ENCODE peak calls at places on chromosomes 4 and X, in four cellular contexts. E is HFFc6, M is progenitor cell of endocrine pancreas, D is foreskin fibroblast. F is an unnamed sample.

GRCh38 chr4:156581693-156582092 is 389.9 kb downstream of the PDGFC start:
- DNase-seq in D (peak; percentile 20), E (no peak), M (no peak), F (no peak)

GRCh38 chr4:120694973-120695372 is 227.6 kb downstream of the PRDM5 start:
- DNase-seq in E (peak; percentile 56), D (peak; percentile 89), M (no peak), F (no peak)

GRCh38 chr4:37453004-37453360 is 208.4 kb downstream of the NWD2 start:
- DNase-seq in M (peak; percentile 17), E (peak; percentile 39), D (peak; percentile 32), F (no peak)

GRCh38 chr4:108219998-108220397 is 51.3 kb upstream of the LEF1 start:
- DNase-seq in E (no peak), M (no peak), D (no peak), F (no peak)

GRCh38 chrX:13775837-13776236 is 41.1 kb downstream of the GPM6B start:
- DNase-seq in M (no peak), E (no peak), D (no peak), F (no peak)

GRCh38 chrX:25726539-25726938 is 411.6 kb upstream of the MAGEB18 start:
- DNase-seq in M (no peak), D (peak; percentile 16), E (no peak), F (no peak)

GRCh38 chr4:87118826-87119225 is 101.6 kb downstream of the KLHL8 start:
- DNase-seq in M (no peak), E (peak; percentile 34), D (peak; percentile 29), F (no peak)

GRCh38 chr4:121690001-121690400 is 6.8 kb downstream of the ANXA5 start:
- DNase-seq in M (no peak), E (peak; percentile 59), D (peak; percentile 58), F (no peak)

GRCh38 chr4:11428701-11429571 is at the start of gene HS3ST1:
- DNase-seq in M (peak; percentile 70), D (peak; percentile 48), E (no peak), F (no peak)

GRCh38 chr4:182746876-182747275 is 170.3 kb downstream of the DCTD start:
- DNase-seq in D (no peak), E (no peak), M (no peak), F (no peak)

GRCh38 chr4:12975511-12975910 is 508.6 kb downstream of the RAB28 start:
- DNase-seq in E (no peak), D (no peak), M (no peak), F (no peak)

GRCh38 chr4:4200624-4201023 is 26.1 kb downstream of the OTOP1 start:
- DNase-seq in E (peak; percentile 23), D (no peak), M (no peak), F (no peak)

GRCh38 chrX:320126-320783 is 1.7 kb upstream of the GTPBP6 start:
- DNase-seq in E (no peak), D (peak; percentile 50), M (no peak), F (no peak)

GRCh38 chrX:84153538-84153937 is 34.5 kb downstream of the RPS6KA6 start:
- DNase-seq in M (no peak), D (no peak), E (no peak), F (no peak)

GRCh38 chr4:65383589-65384305 is 286.5 kb downstream of the EPHA5 start:
- DNase-seq in D (no peak), M (no peak), E (no peak), F (no peak)

GRCh38 chrX:122091571-122091970 is 1044.2 kb downstream of the GLUD2 start:
- DNase-seq in E (no peak), M (no peak), D (no peak), F (no peak)

GRCh38 chr4:135371137-135371536 is 1169.5 kb upstream of the PABPC4L start:
- DNase-seq in E (no peak), M (no peak), D (no peak), F (no peak)

GRCh38 chrX:45758738-45759397 is 558.2 kb upstream of the DIPK2B start:
- DNase-seq in M (no peak), D (peak; percentile 66), E (no peak), F (no peak)

GRCh38 chr4:5750052-5750950 is 39.3 kb downstream of the EVC start:
- DNase-seq in E (peak; percentile 85), D (peak; percentile 89), M (no peak), F (no peak)

GRCh38 chrX:49106930-49107329 is 16.6 kb downstream of the GPKOW start:
- DNase-seq in E (peak; percentile 52), D (peak; percentile 67), M (no peak), F (peak; percentile 4)

GRCh38 chrX:130719399-130719798 is 183.6 kb downstream of the ENOX2 start:
- DNase-seq in E (no peak), M (no peak), D (no peak), F (no peak)

GRCh38 chr4:105291920-105292319 is 145.2 kb downstream of the TET2 start:
- DNase-seq in E (no peak), D (no peak), M (no peak), F (no peak)

GRCh38 chrX:48711162-48711928 is 14.8 kb downstream of the SUV39H1 start:
- DNase-seq in M (no peak), E (no peak), D (no peak), F (no peak)

GRCh38 chr4:155761916-155762315 is 3.1 kb downstream of the GUCY1B1 start:
- DNase-seq in D (no peak), E (no peak), M (no peak), F (no peak)

GRCh38 chr4:42104521-42104920 is 47.9 kb downstream of the BEND4 start:
- DNase-seq in M (no peak), E (no peak), D (peak; percentile 61), F (no peak)

GRCh38 chrX:153829549-153829798 is 870 bp downstream of the PDZD4 start:
- DNase-seq in M (no peak), E (no peak), D (no peak), F (no peak)

GRCh38 chrX:40243699-40244098 is 145.9 kb upstream of the BCOR start:
- DNase-seq in D (peak; percentile 35), M (no peak), E (no peak), F (no peak)

GRCh38 chrX:131783555-131784338 is 239.4 kb upstream of the STK26 start:
- DNase-seq in D (peak; percentile 16), E (no peak), M (no peak), F (peak; percentile 77)

GRCh38 chr4:117385531-117385930 is 300.2 kb upstream of the TRAM1L1 start:
- DNase-seq in M (no peak), D (peak; percentile 12), E (no peak), F (no peak)

GRCh38 chrX:134074151-134074550 is 88.8 kb upstream of the GPC3 start:
- DNase-seq in E (no peak), D (no peak), M (no peak), F (no peak)

GRCh38 chr4:1409806-1410425 is 3.7 kb upstream of the NKX1-1 start:
- DNase-seq in E (no peak), M (no peak), D (no peak), F (no peak)

GRCh38 chr4:105605493-105605892 is 53.1 kb downstream of the ARHGEF38 start:
- DNase-seq in M (no peak), E (no peak), D (peak; percentile 5), F (no peak)

GRCh38 chrX:152989292-152989658 is 4.6 kb downstream of the PNMA5 start:
- DNase-seq in M (no peak), D (peak; percentile 27), E (no peak), F (no peak)

GRCh38 chrX:139882299-139882698 is 50.6 kb downstream of the ATP11C start:
- DNase-seq in D (peak; percentile 13), M (no peak), E (no peak), F (no peak)

GRCh38 chrX:20594985-20595384 is 328.3 kb upstream of the RPS6KA3 start:
- DNase-seq in M (no peak), D (peak; percentile 1), E (no peak), F (no peak)

GRCh38 chrX:150334998-150335397 is 28.1 kb upstream of the MAMLD1 start:
- DNase-seq in D (no peak), E (no peak), M (no peak), F (no peak)

GRCh38 chr4:54085284-54085683 is 14.7 kb upstream of the GSX2 start:
- DNase-seq in M (no peak), D (peak; percentile 95), E (peak; percentile 81), F (no peak)

GRCh38 chr4:139633661-139634060 is 32.0 kb upstream of the MGST2 start:
- DNase-seq in D (peak; percentile 57), M (no peak), E (peak; percentile 10), F (no peak)
- TF ChIP-seq CTCF in D (peak; percentile 34), M (peak; percentile 54), E (peak; percentile 61), F (peak; percentile 67)

GRCh38 chr4:32778025-32778424 is 2057.9 kb downstream of the PCDH7 start:
- DNase-seq in M (no peak), E (no peak), D (no peak), F (no peak)

GRCh38 chr4:32778938-32779337 is 2058.8 kb downstream of the PCDH7 start:
- DNase-seq in D (no peak), E (no peak), M (no peak), F (no peak)

GRCh38 chr4:32776435-32777203 is 2056.4 kb downstream of the PCDH7 start:
- DNase-seq in E (no peak), D (no peak), M (no peak), F (no peak)

DNA sequence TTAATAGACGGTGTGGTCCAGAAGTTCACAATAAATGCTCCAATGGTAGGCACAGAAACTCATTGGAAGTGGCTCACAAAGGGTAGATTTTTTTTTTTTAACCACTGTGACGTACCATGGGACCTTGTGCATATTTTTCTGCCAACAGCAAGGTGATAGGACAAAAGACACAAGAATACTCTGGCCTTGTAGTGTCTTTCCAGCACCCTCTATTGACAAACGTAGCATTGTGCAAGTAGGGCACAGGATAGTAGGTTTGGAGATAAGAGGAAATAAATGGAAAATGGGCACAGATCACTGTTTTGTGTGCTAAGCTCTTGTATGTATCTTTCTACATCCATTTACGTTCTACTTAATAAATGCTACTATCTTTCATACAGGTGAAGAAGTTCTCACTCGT is 2054.9 kb downstream of the PCDH7 start:
- DNase-seq in E (no peak), M (no peak), D (peak; percentile 22), F (no peak)
- TF ChIP-seq CTCF in E (no peak), M (peak; percentile 32), D (no peak), F (no peak)

DNA sequence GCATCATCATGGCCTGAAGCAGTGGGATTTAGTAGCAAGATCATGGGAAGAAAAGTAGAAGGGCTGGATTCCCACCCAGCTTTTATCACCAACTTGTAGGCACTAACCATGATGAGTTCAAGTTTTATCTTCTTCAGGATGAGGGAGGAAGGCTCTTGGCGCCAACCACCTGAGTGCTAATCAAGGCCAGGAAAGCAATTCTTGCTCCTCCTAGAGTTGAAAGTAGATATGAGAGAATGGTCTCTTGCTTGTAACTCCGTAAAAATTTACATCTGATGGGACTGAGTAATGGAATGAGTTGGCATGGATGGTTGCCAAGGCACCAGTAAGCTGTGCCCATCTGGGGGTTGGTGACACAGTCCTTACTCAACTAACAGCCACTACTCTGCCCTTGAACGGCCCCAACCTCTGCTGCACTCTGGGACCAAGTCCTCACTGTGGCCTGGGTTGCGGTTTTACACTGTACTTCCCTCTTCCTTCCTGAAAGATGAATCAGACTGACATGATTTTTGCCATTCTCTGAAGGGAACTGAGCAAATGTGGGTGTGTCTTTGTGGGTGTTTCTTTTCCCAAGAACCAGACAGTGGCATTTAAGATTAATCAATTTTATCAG is 39.4 kb upstream of the NDP start:
- DNase-seq in D (peak; percentile 91), M (no peak), E (peak; percentile 82), F (peak; percentile 16)
- TF ChIP-seq CTCF in D (no peak), M (no peak), E (peak; percentile 11), F (no peak)

DNA sequence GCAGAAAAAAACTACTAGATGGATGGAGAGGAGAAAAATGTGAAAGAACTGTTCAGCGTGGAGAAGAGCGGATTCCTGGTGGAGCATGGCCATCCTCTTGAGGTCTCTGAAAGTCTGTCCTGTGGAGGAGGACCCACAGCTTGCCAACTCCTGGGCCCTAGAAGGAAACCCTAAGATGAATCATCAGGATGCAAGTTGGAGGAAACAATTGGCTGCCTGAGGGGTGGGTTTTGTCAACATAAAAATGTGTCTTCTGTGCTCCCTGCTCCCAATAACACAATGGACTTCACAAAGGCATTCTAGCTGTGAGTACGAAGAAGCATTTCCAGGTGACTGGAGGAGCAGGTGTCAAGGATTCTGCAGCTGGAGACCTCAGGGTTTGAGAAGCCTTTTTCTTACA is 37.2 kb downstream of the CNGA2 start:
- DNase-seq in D (no peak), M (no peak), E (no peak), F (no peak)
- TF ChIP-seq CTCF in D (no peak), M (no peak), E (no peak), F (no peak)

F was measured in AG09319.